ENCODE peak calls at places on chromosome 9, in five cellular contexts. C, D, Q, L and Z are unnamed samples.

GRCh38 chr9:25121811-25122210 is 556.4 kb downstream of the TUSC1 start:
- DNase-seq in C (no peak), D (no peak), Q (no peak), L (no peak), Z (no peak)

GRCh38 chr9:99050292-99050911 is 54.5 kb upstream of the TGFBR1 start:
- DNase-seq in C (no peak), D (peak), Q (peak), L (no peak), Z (no peak)

GRCh38 chr9:7910426-7911015 is 110.9 kb upstream of the DMAC1 start:
- DNase-seq in C (no peak), D (no peak), Q (no peak), L (no peak), Z (no peak)

GRCh38 chr9:112831281-112831851 is 59.3 kb downstream of the SLC46A2 start:
- DNase-seq in C (no peak), D (peak), Q (no peak), L (peak), Z (no peak)

GRCh38 chr9:5843450-5844249 is 10.7 kb upstream of the ERMP1 start:
- DNase-seq in C (no peak), D (no peak), Q (peak), L (no peak), Z (no peak)

GRCh38 chr9:84271004-84271886 is 69.3 kb downstream of the SLC28A3 start:
- DNase-seq in C (no peak), D (peak), Q (peak), L (no peak), Z (no peak)

GRCh38 chr9:78932849-78933627 is 636.1 kb downstream of the PSAT1 start:
- DNase-seq in C (no peak), D (peak), Q (peak), L (no peak), Z (peak)

GRCh38 chr9:37121881-37122280 is 1.5 kb downstream of the ZCCHC7 start:
- DNase-seq in C (no peak), D (peak), Q (peak), L (no peak), Z (no peak)

GRCh38 chr9:133560944-133561343 is 26.4 kb downstream of the ADAMTSL2 start:
- DNase-seq in C (no peak), D (no peak), Q (no peak), L (no peak), Z (no peak)

GRCh38 chr9:88559661-88560060 is 24.7 kb downstream of the NXNL2 start:
- DNase-seq in C (no peak), D (peak), Q (peak), L (no peak), Z (no peak)

GRCh38 chr9:14383296-14383695 is 69.4 kb upstream of the NFIB start:
- DNase-seq in C (no peak), D (peak), Q (peak), L (no peak), Z (no peak)

GRCh38 chr9:14992516-14992915 is 82.3 kb upstream of the FREM1 start:
- DNase-seq in C (no peak), D (peak), Q (no peak), L (no peak), Z (no peak)

GRCh38 chr9:96218821-96219614 is 83.0 kb downstream of the HSD17B3 start:
- DNase-seq in C (no peak), D (no peak), Q (no peak), L (no peak), Z (no peak)

GRCh38 chr9:96048954-96049831 is 173.7 kb downstream of the ERCC6L2 start:
- DNase-seq in C (no peak), D (no peak), Q (no peak), L (no peak), Z (no peak)

GRCh38 chr9:89234636-89235035 is 56.0 kb upstream of the SHC3 start:
- DNase-seq in C (no peak), D (no peak), Q (no peak), L (peak), Z (no peak)

GRCh38 chr9:124723352-124723751 is 47.8 kb downstream of the NR6A1 start:
- DNase-seq in C (no peak), D (no peak), Q (no peak), L (no peak), Z (no peak)

GRCh38 chr9:89497181-89497963 is 541 bp downstream of the SEMA4D start:
- DNase-seq in C (no peak), D (no peak), Q (no peak), L (no peak), Z (peak)

GRCh38 chr9:129458155-129458661 is 162.7 kb downstream of the C9orf50 start:
- DNase-seq in C (no peak), D (peak), Q (peak), L (peak), Z (no peak)

GRCh38 chr9:128459011-128459410 is 3.2 kb downstream of the ODF2 start:
- DNase-seq in C (no peak), D (no peak), Q (no peak), L (no peak), Z (no peak)

GRCh38 chr9:128902351-128903078 is 18.3 kb upstream of the PHYHD1 start:
- DNase-seq in C (no peak), D (no peak), Q (no peak), L (no peak), Z (peak)

GRCh38 chr9:92728831-92729734 is 35.5 kb downstream of the BICD2 start:
- DNase-seq in C (no peak), D (peak), Q (peak), L (no peak), Z (no peak)

GRCh38 chr9:123291736-123292135 is 23.4 kb upstream of the STRBP start:
- DNase-seq in C (no peak), D (no peak), Q (no peak), L (no peak), Z (no peak)

GRCh38 chr9:77211561-77211960 is 34.2 kb downstream of the VPS13A start:
- DNase-seq in C (no peak), D (no peak), Q (no peak), L (no peak), Z (no peak)

GRCh38 chr9:126329476-126330275 is 3.0 kb downstream of the MVB12B start:
- DNase-seq in C (no peak), D (no peak), Q (no peak), L (no peak), Z (no peak)

GRCh38 chr9:91077624-91078023 is 276.0 kb downstream of the SYK start:
- DNase-seq in C (no peak), D (no peak), Q (no peak), L (peak), Z (no peak)

GRCh38 chr9:120257483-120257882 is 322.5 kb downstream of the CDK5RAP2 start:
- DNase-seq in C (no peak), D (peak), Q (no peak), L (no peak), Z (no peak)

GRCh38 chr9:135085830-135086546 is 1.5 kb upstream of the OLFM1 start:
- DNase-seq in C (peak), D (peak), Q (peak), L (peak), Z (peak)

GRCh38 chr9:127128341-127129072 is 6.1 kb upstream of the ANGPTL2 start:
- DNase-seq in C (no peak), D (peak), Q (no peak), L (no peak), Z (peak)

GRCh38 chr9:93071464-93071863 is 13.0 kb downstream of the SUSD3 start:
- DNase-seq in C (peak), D (peak), Q (peak), L (no peak), Z (peak)

GRCh38 chr9:129823163-129823933 is 588 bp downstream of the TOR1A start:
- DNase-seq in C (no peak), D (peak), Q (peak), L (no peak), Z (peak)

GRCh38 chr9:124079176-124079925 is 67.8 kb downstream of the LHX2 start:
- DNase-seq in C (no peak), D (peak), Q (peak), L (no peak), Z (peak)

GRCh38 chr9:112361602-112362001 is 18.3 kb upstream of the HSDL2 start:
- DNase-seq in C (peak), D (peak), Q (peak), L (no peak), Z (no peak)

GRCh38 chr9:135343733-135344522 is 135.7 kb upstream of the PPP1R26 start:
- DNase-seq in C (peak), D (peak), Q (no peak), L (peak), Z (peak)

GRCh38 chr9:12720551-12720950 is 27.4 kb downstream of the TYRP1 start:
- DNase-seq in C (no peak), D (no peak), Q (no peak), L (no peak), Z (no peak)

GRCh38 chr9:129702563-129702962 is 37.1 kb downstream of the PRRX2 start:
- DNase-seq in C (no peak), D (peak), Q (peak), L (peak), Z (peak)

DNA sequence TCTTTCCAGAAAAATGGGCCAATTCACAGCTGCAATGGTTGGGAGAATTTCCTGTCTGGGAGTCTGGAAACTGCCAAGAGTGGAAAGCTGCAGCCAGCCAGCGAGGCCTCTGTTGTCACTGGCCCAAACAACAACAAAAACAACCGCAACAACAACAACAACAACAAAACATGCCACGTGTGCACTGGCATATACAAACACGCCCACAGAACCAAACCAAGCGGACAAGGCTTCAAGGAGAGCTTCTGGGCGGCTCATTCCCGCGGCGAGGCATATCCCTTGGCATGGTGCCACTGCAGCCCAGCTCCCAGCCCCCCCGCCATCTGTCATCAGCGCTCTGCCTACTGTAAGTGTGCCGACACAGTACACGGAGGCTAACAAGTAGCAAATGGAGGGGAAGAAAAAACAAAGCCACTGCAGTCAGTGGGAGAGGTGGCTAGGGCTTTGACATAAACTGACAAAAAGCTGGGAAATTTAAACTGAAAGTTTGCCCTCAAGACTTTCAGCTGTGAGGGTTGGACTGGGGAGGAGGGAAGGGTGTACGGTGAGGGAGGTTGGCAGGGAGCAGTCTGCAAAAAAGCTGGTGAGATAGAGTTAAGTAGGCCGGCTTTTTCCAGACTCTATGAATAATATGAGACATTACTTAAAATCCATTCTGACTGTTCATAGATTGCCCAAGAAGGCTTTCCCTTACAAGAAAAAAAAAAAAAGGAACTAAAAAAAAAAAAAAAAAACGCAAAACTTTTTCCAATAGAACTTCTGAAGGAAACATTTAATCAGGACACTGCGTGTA is 165.0 kb upstream of the ZNF462 start:
- DNase-seq in C (no peak), D (peak), Q (peak), L (peak), Z (peak)
- H3K27ac ChIP-seq in C (no peak), D (peak), Q (no peak), L (peak), Z (peak)

DNA sequence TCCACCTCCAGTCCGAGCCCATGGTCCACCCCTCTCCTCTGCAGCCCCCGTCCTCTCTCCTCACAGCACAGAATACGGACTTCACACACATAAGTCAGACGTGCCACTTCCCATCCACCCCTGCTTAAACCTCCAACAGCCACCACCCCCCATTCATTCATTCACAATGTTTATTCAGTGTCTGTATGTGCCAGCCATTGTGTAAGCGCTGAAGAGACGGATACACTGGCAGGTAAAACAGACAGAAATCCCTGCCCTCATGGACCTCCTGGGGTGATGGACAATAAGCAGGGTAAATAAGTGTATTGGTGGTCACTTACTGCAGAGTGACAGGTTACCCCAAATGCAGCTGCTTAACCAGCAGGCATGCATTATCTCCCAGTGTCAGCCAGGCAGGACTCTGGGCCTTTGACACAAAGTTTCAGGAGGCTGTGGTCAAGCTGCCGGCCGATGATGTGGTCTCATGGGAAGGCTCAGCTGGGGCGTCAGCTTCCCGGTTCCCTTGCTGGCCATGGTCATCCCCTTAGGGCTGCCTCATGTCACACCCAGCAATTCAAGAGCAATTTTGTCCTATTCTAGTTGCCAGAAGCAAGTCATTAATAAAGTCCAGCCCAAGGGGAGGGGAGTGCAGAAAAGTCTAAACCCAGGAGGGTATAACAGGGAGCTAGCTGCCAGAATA is 1.9 kb upstream of the PAXX start:
- DNase-seq in C (no peak), D (no peak), Q (no peak), L (no peak), Z (no peak)
- H3K27ac ChIP-seq in C (peak), D (no peak), Q (no peak), L (no peak), Z (peak)

DNA sequence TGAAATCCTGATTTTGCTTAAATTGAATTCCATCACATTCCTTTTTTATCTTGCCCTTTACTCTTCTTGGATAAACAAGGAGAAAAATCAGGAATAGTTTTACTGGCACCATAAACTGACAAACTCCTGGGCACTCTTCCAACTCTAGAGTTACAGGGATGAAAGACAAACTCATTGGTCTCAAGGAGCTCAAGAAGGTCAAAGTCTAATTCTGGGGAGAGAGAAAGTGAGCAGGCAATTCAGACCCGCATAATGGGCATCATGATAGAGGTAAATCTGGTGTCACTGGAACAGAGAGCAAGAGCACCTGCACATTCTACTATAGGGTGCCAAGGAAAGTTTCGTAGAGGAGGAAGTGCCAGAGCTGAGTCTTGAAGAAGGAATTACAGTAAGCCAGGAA is 64.8 kb downstream of the GRIN3A start:
- DNase-seq in C (no peak), D (no peak), Q (no peak), L (no peak), Z (no peak)
- H3K27ac ChIP-seq in C (no peak), D (no peak), Q (no peak), L (no peak), Z (no peak)

GRCh38 chr9:104900871-104901270 is 27.1 kb downstream of the ABCA1 start:
- DNase-seq in C (no peak), D (no peak), Q (no peak), L (no peak), Z (peak)
- H3K27ac ChIP-seq in C (no peak), D (no peak), Q (no peak), L (no peak), Z (peak)

GRCh38 chr9:132241840-132242620 is 80.2 kb downstream of the NTNG2 start:
- DNase-seq in C (no peak), D (no peak), Q (peak), L (no peak), Z (no peak)

GRCh38 chr9:132239518-132239917 is 77.7 kb downstream of the NTNG2 start:
- DNase-seq in C (no peak), D (no peak), Q (no peak), L (no peak), Z (no peak)

GRCh38 chr9:132241483-132241839 is 79.6 kb downstream of the NTNG2 start:
- DNase-seq in C (no peak), D (no peak), Q (no peak), L (no peak), Z (no peak)

GRCh38 chr9:132239999-132240859 is 78.4 kb downstream of the NTNG2 start:
- DNase-seq in C (no peak), D (no peak), Q (no peak), L (no peak), Z (no peak)

GRCh38 chr9:132240860-132241482 is 79.1 kb downstream of the NTNG2 start:
- DNase-seq in C (peak), D (peak), Q (peak), L (peak), Z (peak)
- H3K27ac ChIP-seq in C (peak), D (no peak), Q (no peak), L (peak), Z (no peak)

DNA sequence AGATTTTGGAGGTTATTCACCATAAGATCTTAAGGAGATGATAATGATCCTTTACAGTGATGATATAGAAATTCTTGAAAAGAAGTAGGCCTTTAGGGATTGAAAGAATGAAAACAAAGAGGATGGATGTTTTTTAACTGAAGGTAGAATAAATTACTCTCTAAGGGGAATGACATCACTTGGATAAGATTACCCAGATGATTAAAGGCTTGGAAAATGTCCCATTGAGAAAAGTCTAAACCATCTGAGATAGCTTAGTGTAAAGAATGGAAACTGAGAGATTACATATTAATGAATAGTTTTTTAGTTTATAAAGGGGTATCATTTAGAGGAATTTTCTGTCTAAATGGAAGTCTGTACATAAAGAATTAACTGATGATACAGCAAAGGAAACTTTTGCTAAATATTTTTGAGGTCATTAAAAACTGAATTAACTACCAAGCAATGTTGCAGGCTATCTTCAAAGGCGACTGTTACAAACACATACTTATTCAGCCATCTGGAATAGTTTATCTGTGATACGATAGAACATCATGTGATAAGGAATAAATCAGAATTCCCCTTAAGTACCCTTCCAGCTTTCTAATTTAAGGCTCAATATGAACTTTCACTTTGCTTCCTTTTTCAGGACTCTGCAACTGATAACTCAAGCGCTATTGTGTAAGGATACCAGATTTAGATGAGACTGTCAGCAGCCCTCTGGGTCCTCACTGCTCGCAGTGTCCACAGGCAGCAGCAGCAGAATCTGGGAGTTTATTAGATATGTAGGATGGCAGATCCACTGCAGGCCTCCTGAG is 416.1 kb downstream of the SPATA31D1 start:
- DNase-seq in C (no peak), D (peak), Q (peak), L (no peak), Z (no peak)
- H3K27ac ChIP-seq in C (no peak), D (no peak), Q (no peak), L (no peak), Z (no peak)